ENCODE peak calls at places on chromosome 13, in seven cellular contexts. M, Z, B, S, H, I and D are unnamed samples.

GRCh38 chr13:31101511-31102170 is 60.1 kb downstream of the HSPH1 start:
- DNase-seq in M (no peak), H (no peak), I (no peak), B (peak), Z (no peak), S (no peak), D (peak)

GRCh38 chr13:30895773-30896172 is 10.3 kb upstream of the MEDAG start:
- DNase-seq in Z (no peak), B (peak), M (peak), H (peak), S (no peak), I (no peak), D (peak)

GRCh38 chr13:95480131-95480545 is 72.4 kb upstream of the CLDN10 start:
- DNase-seq in Z (no peak), I (no peak), B (no peak), H (peak), S (no peak), M (peak), D (peak)

GRCh38 chr13:44303681-44304432 is 69.8 kb upstream of the SERP2 start:
- DNase-seq in M (peak), H (peak), Z (no peak), S (no peak), B (no peak), I (no peak), D (peak)

GRCh38 chr13:51916419-51916818 is 54.6 kb downstream of the CCDC70 start:
- DNase-seq in H (no peak), B (no peak), S (no peak), Z (no peak), I (no peak), M (no peak), D (no peak)

GRCh38 chr13:94063096-94063495 is 416.4 kb downstream of the DCT start:
- DNase-seq in H (no peak), S (no peak), Z (no peak), I (no peak), B (peak), M (no peak), D (no peak)

GRCh38 chr13:44843403-44843802 is 145.9 kb downstream of the NUFIP1 start:
- DNase-seq in Z (no peak), S (no peak), I (no peak), H (no peak), B (peak), M (no peak), D (no peak)

GRCh38 chr13:70391678-70392077 is 283.4 kb upstream of the KLHL1 start:
- DNase-seq in Z (no peak), M (no peak), S (no peak), B (no peak), I (no peak), H (no peak), D (no peak)

GRCh38 chr13:71867101-71867814 is at the start of gene DACH1:
- DNase-seq in I (no peak), S (no peak), B (peak), M (peak), Z (no peak), H (peak), D (peak)

GRCh38 chr13:102359264-102359663 is 42.6 kb downstream of the FGF14 start:
- DNase-seq in B (no peak), H (no peak), M (no peak), S (no peak), I (no peak), Z (no peak), D (no peak)

GRCh38 chr13:20714563-20715339 is 11.3 kb downstream of the IL17D start:
- DNase-seq in M (peak), Z (no peak), B (peak), S (no peak), I (no peak), H (peak), D (peak)

GRCh38 chr13:33296793-33297425 is 11.4 kb upstream of the STARD13 start:
- DNase-seq in H (no peak), I (no peak), M (no peak), Z (no peak), B (no peak), S (no peak), D (no peak)

GRCh38 chr13:49586717-49587116 is 1.4 kb upstream of the RCBTB1 start:
- DNase-seq in B (peak), S (no peak), I (no peak), Z (no peak), M (no peak), H (no peak), D (no peak)